ENCODE peak calls at places on chromosomes 16 and 17, in six cellular contexts. F is GM06990; E is nucleus accumbens; L is central memory CD4-positive, alpha-beta T cell; S is HCT116; W is lung microvascular endothelial cell. O is an unnamed sample.

GRCh38 chr16:3467920-3468319 is 24.4 kb downstream of the NAA60 start:
- DNase-seq in F (no peak), E (no peak), L (no peak), S (no peak), W (no peak), O (no peak)

GRCh38 chr17:61833536-61834203 is 29.7 kb downstream of the BRIP1 start:
- DNase-seq in F (no peak), E (no peak), L (no peak), S (peak; percentile 69), W (no peak), O (no peak)

GRCh38 chr17:33689725-33690124 is 396.6 kb upstream of the ASIC2 start:
- DNase-seq in F (no peak), E (no peak), L (no peak), S (no peak), W (no peak), O (no peak)

GRCh38 chr16:11627292-11627663 is 40.6 kb upstream of the LITAF start:
- DNase-seq in F (no peak), E (no peak), L (no peak), S (no peak), W (no peak), O (no peak)

GRCh38 chr17:3916013-3916696 is at the start of gene P2RX1:
- DNase-seq in F (peak; percentile 56), E (no peak), L (peak; percentile 35), S (no peak), W (no peak), O (peak; percentile 29)

GRCh38 chr17:75849304-75849695 is 5.1 kb upstream of the UNC13D start:
- DNase-seq in F (no peak), E (no peak), L (no peak), S (no peak), W (peak; percentile 43), O (no peak)

GRCh38 chr16:68642436-68643064 is 2.6 kb upstream of the CDH3 start:
- DNase-seq in F (no peak), E (no peak), L (no peak), S (no peak), W (no peak), O (no peak)

GRCh38 chr17:80071116-80071980 is 30.0 kb upstream of the GAA start:
- DNase-seq in F (no peak), E (no peak), L (no peak), S (no peak), W (peak; percentile 97), O (no peak)

GRCh38 chr17:14047591-14047990 is 21.7 kb upstream of the COX10 start:
- DNase-seq in F (no peak), E (no peak), L (no peak), S (no peak), W (no peak), O (no peak)

GRCh38 chr16:5398203-5398602 is 300.6 kb upstream of the EEF2KMT start:
- DNase-seq in F (no peak), E (no peak), L (no peak), S (no peak), W (no peak), O (no peak)

GRCh38 chr16:50479771-50480170 is 68.4 kb upstream of the NKD1 start:
- DNase-seq in F (no peak), E (no peak), L (no peak), S (no peak), W (no peak), O (no peak)

GRCh38 chr17:48439875-48440505 is 10.0 kb upstream of the SKAP1 start:
- DNase-seq in F (peak; percentile 37), E (no peak), L (peak; percentile 81), S (no peak), W (peak; percentile 39), O (peak; percentile 58)

GRCh38 chr16:78129349-78129748 is 29.9 kb downstream of the WWOX start:
- DNase-seq in F (no peak), E (no peak), L (no peak), S (no peak), W (no peak), O (no peak)

GRCh38 chr16:56341656-56342397 is 83.5 kb downstream of the AMFR start:
- DNase-seq in F (no peak), E (no peak), L (no peak), S (no peak), W (no peak), O (no peak)

GRCh38 chr16:63289834-63290460 is 1253.7 kb upstream of the CDH8 start:
- DNase-seq in F (no peak), E (no peak), L (no peak), S (no peak), W (peak; percentile 22), O (no peak)

GRCh38 chr17:45429338-45430005 is 3.2 kb downstream of the ARHGAP27 start:
- DNase-seq in F (no peak), E (no peak), L (no peak), S (no peak), W (no peak), O (no peak)

GRCh38 chr17:40348562-40349476 is 15.7 kb downstream of the GJD3 start:
- DNase-seq in F (no peak), E (no peak), L (no peak), S (no peak), W (no peak), O (no peak)